ENCODE peak calls at places on chromosome 6, in six cellular contexts. One of them, this sample, is unnamed.

GRCh38 chr6:3884007-3884745 is 35.0 kb downstream of the FAM50B start:
- DNase-seq in Peyer's patch: no peak
- DNase-seq in tibial artery: no peak
- DNase-seq in uterus: no peak
- DNase-seq in small intestine: peak; percentile 41
- DNase-seq in right cardiac atrium: no peak
- DNase-seq in this sample: no peak

GRCh38 chr6:72826744-72827438 is 205.0 kb downstream of the KCNQ5 start:
- DNase-seq in small intestine: no peak
- DNase-seq in tibial artery: no peak
- DNase-seq in right cardiac atrium: no peak
- DNase-seq in uterus: no peak
- DNase-seq in Peyer's patch: no peak
- DNase-seq in this sample: no peak

GRCh38 chr6:127812985-127813681 is 87.7 kb downstream of the THEMIS start:
- DNase-seq in uterus: no peak
- DNase-seq in tibial artery: no peak
- DNase-seq in Peyer's patch: no peak
- DNase-seq in right cardiac atrium: peak; percentile 30
- DNase-seq in small intestine: no peak
- DNase-seq in this sample: no peak

GRCh38 chr6:31304683-31305082 is 32.8 kb upstream of the HLA-C start:
- DNase-seq in tibial artery: no peak
- DNase-seq in right cardiac atrium: no peak
- DNase-seq in uterus: no peak
- DNase-seq in Peyer's patch: no peak
- DNase-seq in small intestine: no peak
- DNase-seq in this sample: no peak

GRCh38 chr6:106119991-106120390 is 33.9 kb downstream of the PRDM1 start:
- DNase-seq in small intestine: no peak
- DNase-seq in uterus: no peak
- DNase-seq in right cardiac atrium: no peak
- DNase-seq in tibial artery: no peak
- DNase-seq in Peyer's patch: no peak
- DNase-seq in this sample: no peak

GRCh38 chr6:37027036-37027720 is 21.7 kb downstream of the FGD2 start:
- DNase-seq in small intestine: no peak
- DNase-seq in tibial artery: no peak
- DNase-seq in uterus: no peak
- DNase-seq in Peyer's patch: no peak
- DNase-seq in right cardiac atrium: peak; percentile 46
- DNase-seq in this sample: no peak

GRCh38 chr6:158817298-158818007 is 1.7 kb downstream of the EZR start:
- DNase-seq in small intestine: peak; percentile 79
- DNase-seq in uterus: no peak
- DNase-seq in tibial artery: peak; percentile 38
- DNase-seq in Peyer's patch: peak; percentile 83
- DNase-seq in right cardiac atrium: peak; percentile 78
- DNase-seq in this sample: no peak

GRCh38 chr6:143037470-143037869 is 23.2 kb upstream of the AIG1 start:
- DNase-seq in tibial artery: no peak
- DNase-seq in uterus: no peak
- DNase-seq in small intestine: no peak
- DNase-seq in Peyer's patch: no peak
- DNase-seq in right cardiac atrium: no peak
- DNase-seq in this sample: no peak

GRCh38 chr6:33190504-33191107 is 1.7 kb downstream of the COL11A2 start:
- DNase-seq in Peyer's patch: no peak
- DNase-seq in right cardiac atrium: peak; percentile 35
- DNase-seq in small intestine: no peak
- DNase-seq in uterus: no peak
- DNase-seq in tibial artery: no peak
- DNase-seq in this sample: no peak

GRCh38 chr6:157287923-157288322 is 35.4 kb downstream of the TMEM242 start:
- DNase-seq in Peyer's patch: no peak
- DNase-seq in uterus: no peak
- DNase-seq in tibial artery: no peak
- DNase-seq in small intestine: no peak
- DNase-seq in right cardiac atrium: no peak
- DNase-seq in this sample: no peak

GRCh38 chr6:106901062-106901461 is 73.5 kb downstream of the CD24 start:
- DNase-seq in Peyer's patch: no peak
- DNase-seq in right cardiac atrium: no peak
- DNase-seq in tibial artery: no peak
- DNase-seq in uterus: no peak
- DNase-seq in small intestine: no peak
- DNase-seq in this sample: no peak

GRCh38 chr6:139483082-139483481 is 108.6 kb upstream of the CITED2 start:
- DNase-seq in right cardiac atrium: no peak
- DNase-seq in uterus: no peak
- DNase-seq in Peyer's patch: no peak
- DNase-seq in small intestine: no peak
- DNase-seq in tibial artery: no peak
- DNase-seq in this sample: no peak

GRCh38 chr6:154962751-154963150 is 32.4 kb upstream of the TIAM2 start:
- DNase-seq in Peyer's patch: no peak
- DNase-seq in right cardiac atrium: no peak
- DNase-seq in small intestine: peak; percentile 9
- DNase-seq in uterus: no peak
- DNase-seq in tibial artery: peak; percentile 22
- DNase-seq in this sample: no peak

GRCh38 chr6:168032383-168032760 is 34.9 kb downstream of the KIF25 start:
- DNase-seq in Peyer's patch: peak; percentile 44
- DNase-seq in right cardiac atrium: peak; percentile 28
- DNase-seq in tibial artery: no peak
- DNase-seq in small intestine: no peak
- DNase-seq in uterus: no peak
- DNase-seq in this sample: no peak

GRCh38 chr6:26022166-26022510 is 59.5 kb downstream of the TRIM38 start:
- DNase-seq in tibial artery: peak; percentile 77
- DNase-seq in uterus: peak; percentile 59
- DNase-seq in small intestine: peak; percentile 74
- DNase-seq in Peyer's patch: peak; percentile 79
- DNase-seq in right cardiac atrium: peak; percentile 62
- DNase-seq in this sample: no peak

GRCh38 chr6:26021350-26022165 is 59.0 kb downstream of the TRIM38 start:
- DNase-seq in tibial artery: peak; percentile 93
- DNase-seq in Peyer's patch: peak; percentile 97
- DNase-seq in right cardiac atrium: peak; percentile 96
- DNase-seq in uterus: peak; percentile 92
- DNase-seq in small intestine: peak; percentile 96
- DNase-seq in this sample: peak; percentile 85

GRCh38 chr6:26020983-26021349 is 58.4 kb downstream of the TRIM38 start:
- DNase-seq in tibial artery: peak; percentile 62
- DNase-seq in small intestine: peak; percentile 64
- DNase-seq in uterus: peak; percentile 62
- DNase-seq in right cardiac atrium: peak; percentile 82
- DNase-seq in Peyer's patch: peak; percentile 82
- DNase-seq in this sample: no peak

GRCh38 chr6:26024651-26025046 is 62.0 kb downstream of the TRIM38 start:
- DNase-seq in right cardiac atrium: no peak
- DNase-seq in tibial artery: no peak
- DNase-seq in Peyer's patch: no peak
- DNase-seq in uterus: no peak
- DNase-seq in small intestine: no peak
- DNase-seq in this sample: no peak

GRCh38 chr6:26022737-26023136 is 60.1 kb downstream of the TRIM38 start:
- DNase-seq in uterus: no peak
- DNase-seq in small intestine: no peak
- DNase-seq in right cardiac atrium: no peak
- DNase-seq in Peyer's patch: no peak
- DNase-seq in tibial artery: no peak
- DNase-seq in this sample: no peak
- H3K27ac ChIP-seq in uterus: peak overlapping the region; percentile 98
- H3K27ac ChIP-seq in small intestine: no peak overlapping the region
- H3K27ac ChIP-seq in right cardiac atrium: no peak overlapping the region
- H3K27ac ChIP-seq in Peyer's patch: no peak overlapping the region
- H3K27ac ChIP-seq in tibial artery: peak overlapping the region; percentile 93
- H3K27ac ChIP-seq in this sample: no peak overlapping the region

DNA sequence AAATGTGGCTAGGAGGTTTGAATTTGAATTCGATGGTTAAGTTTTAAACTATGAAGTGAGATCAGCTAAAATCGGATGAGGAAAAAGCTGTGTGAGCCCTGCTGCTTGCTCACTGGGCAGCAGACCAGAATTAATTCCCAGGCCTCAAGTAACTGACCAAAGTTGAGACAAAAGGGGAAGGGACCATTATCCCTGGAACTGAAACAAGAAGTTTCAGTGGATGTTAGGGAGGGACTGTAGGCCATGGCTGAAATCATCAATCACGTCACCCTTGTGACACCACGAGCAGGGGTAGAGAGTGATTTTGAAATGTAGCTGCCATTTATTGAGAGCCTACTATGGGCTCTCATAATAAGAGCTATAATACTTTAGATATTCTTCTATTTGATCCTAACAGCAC is 7.0 kb upstream of the PRSS35 start:
- DNase-seq in right cardiac atrium: no peak
- DNase-seq in Peyer's patch: no peak
- DNase-seq in small intestine: no peak
- DNase-seq in uterus: no peak
- DNase-seq in tibial artery: no peak
- DNase-seq in this sample: no peak
- H3K4me3 ChIP-seq in right cardiac atrium: no peak overlapping the region
- H3K4me3 ChIP-seq in Peyer's patch: no peak overlapping the region
- H3K4me3 ChIP-seq in small intestine: no peak overlapping the region
- H3K4me3 ChIP-seq in uterus: no peak overlapping the region
- H3K4me3 ChIP-seq in tibial artery: no peak overlapping the region
- H3K4me3 ChIP-seq in this sample: no peak overlapping the region

GRCh38 chr6:27478141-27478705 is 5.3 kb upstream of the ZNF184 start:
- DNase-seq in right cardiac atrium: no peak
- DNase-seq in uterus: no peak
- DNase-seq in small intestine: peak; percentile 11
- DNase-seq in Peyer's patch: no peak
- DNase-seq in tibial artery: no peak
- DNase-seq in this sample: peak; percentile 4
- H3K27ac ChIP-seq in right cardiac atrium: peak overlapping the region; percentile 99
- H3K27ac ChIP-seq in uterus: peak overlapping the region; percentile 99
- H3K27ac ChIP-seq in small intestine: peak overlapping the region; percentile 92
- H3K27ac ChIP-seq in Peyer's patch: peak overlapping the region; percentile 98
- H3K27ac ChIP-seq in tibial artery: peak overlapping the region; percentile 97
- H3K27ac ChIP-seq in this sample: peak overlapping the region; percentile 96

DNA sequence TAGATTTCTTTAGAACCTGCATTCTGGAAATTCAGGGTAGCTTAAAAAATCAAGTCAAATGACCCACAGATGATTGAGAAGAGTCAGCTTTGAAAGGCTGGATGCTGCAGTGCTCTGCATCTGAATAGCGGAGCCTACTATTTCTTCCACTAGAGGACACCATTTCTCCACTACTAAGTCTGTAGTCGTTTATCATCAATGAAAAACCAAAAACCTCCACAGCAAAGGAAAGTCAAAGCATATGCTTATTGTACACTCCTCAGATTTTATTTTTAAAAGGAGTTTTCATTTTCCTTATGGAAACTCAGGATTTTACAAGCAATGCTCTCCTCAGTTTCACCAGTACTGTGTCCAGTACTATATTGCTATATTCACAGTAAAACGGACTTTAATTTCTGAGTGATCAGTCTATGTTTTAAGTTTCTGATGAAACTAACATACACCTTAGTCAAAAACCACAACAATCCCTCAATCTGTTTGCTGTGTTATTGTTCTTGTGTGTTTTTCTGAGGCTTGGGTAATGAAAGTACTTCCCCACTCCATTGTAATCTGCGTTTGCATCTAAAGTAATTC is 50.5 kb upstream of the ENPP5 start:
- DNase-seq in Peyer's patch: no peak
- DNase-seq in right cardiac atrium: no peak
- DNase-seq in small intestine: peak; percentile 58
- DNase-seq in uterus: no peak
- DNase-seq in tibial artery: no peak
- DNase-seq in this sample: no peak
- H3K4me3 ChIP-seq in Peyer's patch: no peak overlapping the region
- H3K4me3 ChIP-seq in right cardiac atrium: no peak overlapping the region
- H3K4me3 ChIP-seq in small intestine: no peak overlapping the region
- H3K4me3 ChIP-seq in uterus: no peak overlapping the region
- H3K4me3 ChIP-seq in tibial artery: no peak overlapping the region
- H3K4me3 ChIP-seq in this sample: no peak overlapping the region

GRCh38 chr6:28656715-28657114 is 131.0 kb downstream of the GPX5 start:
- DNase-seq in Peyer's patch: no peak
- DNase-seq in tibial artery: no peak
- DNase-seq in uterus: no peak
- DNase-seq in right cardiac atrium: no peak
- DNase-seq in small intestine: no peak
- DNase-seq in this sample: no peak

GRCh38 chr6:28658475-28659249 is 133.0 kb downstream of the GPX5 start:
- DNase-seq in Peyer's patch: no peak
- DNase-seq in tibial artery: no peak
- DNase-seq in uterus: no peak
- DNase-seq in right cardiac atrium: no peak
- DNase-seq in small intestine: no peak
- DNase-seq in this sample: no peak

GRCh38 chr6:28657756-28658465 is 132.2 kb downstream of the GPX5 start:
- DNase-seq in right cardiac atrium: peak; percentile 58
- DNase-seq in uterus: peak; percentile 66
- DNase-seq in Peyer's patch: no peak
- DNase-seq in tibial artery: no peak
- DNase-seq in small intestine: peak; percentile 2
- DNase-seq in this sample: no peak

GRCh38 chr6:28659250-28659566 is 133.5 kb downstream of the GPX5 start:
- DNase-seq in small intestine: no peak
- DNase-seq in right cardiac atrium: no peak
- DNase-seq in uterus: no peak
- DNase-seq in tibial artery: no peak
- DNase-seq in Peyer's patch: no peak
- DNase-seq in this sample: no peak

DNA sequence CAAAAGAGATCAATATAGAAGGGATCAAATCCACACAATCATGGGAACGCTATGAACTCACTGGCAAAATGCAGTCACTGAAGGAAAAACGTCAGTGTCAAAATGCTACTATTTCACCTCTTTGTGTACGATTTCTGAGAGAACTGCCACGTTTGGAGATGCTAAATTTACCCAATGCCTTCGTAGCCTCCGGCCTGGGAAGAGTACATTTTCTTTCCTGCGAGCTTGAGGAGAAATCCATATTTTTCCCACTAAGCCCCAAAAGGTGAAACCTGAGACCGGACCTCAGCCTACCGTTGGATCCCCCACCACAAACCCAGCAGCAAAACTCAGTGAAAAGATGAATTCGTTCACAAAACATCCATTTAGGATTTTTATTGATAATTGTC is 131.7 kb downstream of the GPX5 start:
- DNase-seq in uterus: no peak
- DNase-seq in small intestine: no peak
- DNase-seq in right cardiac atrium: no peak
- DNase-seq in tibial artery: no peak
- DNase-seq in Peyer's patch: no peak
- DNase-seq in this sample: no peak
- H3K27ac ChIP-seq in uterus: peak overlapping the region; percentile 7
- H3K27ac ChIP-seq in small intestine: no peak overlapping the region
- H3K27ac ChIP-seq in right cardiac atrium: no peak overlapping the region
- H3K27ac ChIP-seq in tibial artery: no peak overlapping the region
- H3K27ac ChIP-seq in Peyer's patch: no peak overlapping the region
- H3K27ac ChIP-seq in this sample: no peak overlapping the region